ENCODE peak calls at places on chromosome 11, in ten cellular contexts. U is choroid plexus epithelial cell, T is lower lobe of right lung, M is esophagus squamous epithelium, G is heart left ventricle, F is astrocyte, B is fibroblast of lung, N is brain microvascular endothelial cell, H is pancreas, K is GM23338. A is an unnamed sample.

GRCh38 chr11:45864041-45864440 is 16.8 kb downstream of the CRY2 start:
- DNase-seq in U (no peak), T (no peak), M (no peak), G (no peak), F (no peak), B (peak; percentile 33), N (no peak), H (no peak), K (no peak), A (no peak)

GRCh38 chr11:69541501-69542313 is 60.2 kb downstream of the LINC01488 start:
- DNase-seq in U (no peak), T (peak; percentile 56), M (no peak), G (no peak), F (peak; percentile 30), B (peak; percentile 39), N (no peak), H (no peak), K (no peak), A (peak; percentile 58)

GRCh38 chr11:67627394-67627787 is 2.3 kb downstream of the NUDT8 start:
- DNase-seq in U (no peak), T (no peak), M (no peak), G (no peak), F (no peak), B (no peak), N (no peak), H (peak; percentile 62), K (no peak), A (no peak)

GRCh38 chr11:30254307-30255298 is 23.8 kb downstream of the FSHB start:
- DNase-seq in U (peak; percentile 5), T (no peak), M (no peak), G (no peak), F (peak; percentile 14), B (peak; percentile 23), N (peak; percentile 54), H (no peak), K (no peak), A (no peak)

GRCh38 chr11:17610402-17610894 is 63.4 kb downstream of the OTOG start:
- DNase-seq in U (no peak), T (no peak), M (no peak), G (no peak), F (no peak), B (no peak), N (no peak), H (peak; percentile 52), K (no peak), A (no peak)

GRCh38 chr11:95230054-95231034 is 658 bp downstream of the SESN3 start:
- DNase-seq in U (peak; percentile 30), T (no peak), M (no peak), G (peak; percentile 36), F (no peak), B (peak; percentile 15), N (peak; percentile 7), H (peak; percentile 47), K (peak; percentile 51), A (no peak)

GRCh38 chr11:56910046-56910753 is 78.5 kb upstream of the OR5AK2 start:
- DNase-seq in U (no peak), T (no peak), M (no peak), G (no peak), F (no peak), B (peak; percentile 7), N (no peak), H (no peak), K (no peak), A (no peak)

GRCh38 chr11:2404735-2405196 is 4.2 kb downstream of the TSSC4 start:
- DNase-seq in U (no peak), T (no peak), M (no peak), G (no peak), F (no peak), B (no peak), N (no peak), H (no peak), K (no peak), A (no peak)

GRCh38 chr11:45470151-45471001 is 184.2 kb upstream of the SYT13 start:
- DNase-seq in U (peak; percentile 31), T (no peak), M (no peak), G (no peak), F (no peak), B (peak; percentile 16), N (peak; percentile 1), H (no peak), K (no peak), A (no peak)

GRCh38 chr11:130897262-130898182 is 18.8 kb downstream of the SNX19 start:
- DNase-seq in U (peak; percentile 64), T (peak; percentile 65), M (no peak), G (peak; percentile 79), F (peak; percentile 99), B (peak; percentile 99), N (peak; percentile 94), H (peak; percentile 73), K (no peak), A (peak; percentile 99)

GRCh38 chr11:70912226-70912840 is 340.0 kb downstream of the SHANK2 start:
- DNase-seq in U (no peak), T (no peak), M (no peak), G (no peak), F (peak; percentile 29), B (peak; percentile 54), N (no peak), H (no peak), K (no peak), A (no peak)

GRCh38 chr11:84819128-84819527 is 808.0 kb downstream of the DLG2 start:
- DNase-seq in U (peak; percentile 23), T (no peak), M (no peak), G (no peak), F (peak; percentile 4), B (peak; percentile 29), N (peak; percentile 6), H (no peak), K (no peak), A (no peak)

GRCh38 chr11:26623076-26623666 is 51.1 kb upstream of the MUC15 start:
- DNase-seq in U (peak; percentile 22), T (no peak), M (no peak), G (no peak), F (peak; percentile 25), B (peak; percentile 43), N (peak; percentile 5), H (no peak), K (no peak), A (peak; percentile 0)

GRCh38 chr11:12212181-12212820 is 101.9 kb downstream of the MICAL2 start:
- DNase-seq in U (no peak), T (no peak), M (no peak), G (no peak), F (no peak), B (no peak), N (no peak), H (no peak), K (no peak), A (no peak)

GRCh38 chr11:78181155-78181554 is 7.3 kb downstream of the KCTD21 start:
- DNase-seq in U (peak; percentile 57), T (no peak), M (no peak), G (no peak), F (no peak), B (no peak), N (no peak), H (no peak), K (no peak), A (no peak)

GRCh38 chr11:60912851-60913550 is 957 bp upstream of the TMEM109 start:
- DNase-seq in U (peak; percentile 44), T (no peak), M (no peak), G (no peak), F (no peak), B (no peak), N (no peak), H (no peak), K (no peak), A (no peak)

GRCh38 chr11:72425053-72425980 is 9.0 kb downstream of the CLPB start:
- DNase-seq in U (no peak), T (no peak), M (no peak), G (no peak), F (no peak), B (no peak), N (no peak), H (no peak), K (no peak), A (no peak)

GRCh38 chr11:44290206-44290605 is 19.7 kb downstream of the ALX4 start:
- DNase-seq in U (no peak), T (no peak), M (no peak), G (no peak), F (no peak), B (peak; percentile 26), N (no peak), H (no peak), K (no peak), A (no peak)
- TF ChIP-seq CTCF in U (no peak), T (no peak), M (no peak), G (no peak), F (no peak), B (no peak), N (no peak), H (no peak), K (no peak), A (no peak)

DNA sequence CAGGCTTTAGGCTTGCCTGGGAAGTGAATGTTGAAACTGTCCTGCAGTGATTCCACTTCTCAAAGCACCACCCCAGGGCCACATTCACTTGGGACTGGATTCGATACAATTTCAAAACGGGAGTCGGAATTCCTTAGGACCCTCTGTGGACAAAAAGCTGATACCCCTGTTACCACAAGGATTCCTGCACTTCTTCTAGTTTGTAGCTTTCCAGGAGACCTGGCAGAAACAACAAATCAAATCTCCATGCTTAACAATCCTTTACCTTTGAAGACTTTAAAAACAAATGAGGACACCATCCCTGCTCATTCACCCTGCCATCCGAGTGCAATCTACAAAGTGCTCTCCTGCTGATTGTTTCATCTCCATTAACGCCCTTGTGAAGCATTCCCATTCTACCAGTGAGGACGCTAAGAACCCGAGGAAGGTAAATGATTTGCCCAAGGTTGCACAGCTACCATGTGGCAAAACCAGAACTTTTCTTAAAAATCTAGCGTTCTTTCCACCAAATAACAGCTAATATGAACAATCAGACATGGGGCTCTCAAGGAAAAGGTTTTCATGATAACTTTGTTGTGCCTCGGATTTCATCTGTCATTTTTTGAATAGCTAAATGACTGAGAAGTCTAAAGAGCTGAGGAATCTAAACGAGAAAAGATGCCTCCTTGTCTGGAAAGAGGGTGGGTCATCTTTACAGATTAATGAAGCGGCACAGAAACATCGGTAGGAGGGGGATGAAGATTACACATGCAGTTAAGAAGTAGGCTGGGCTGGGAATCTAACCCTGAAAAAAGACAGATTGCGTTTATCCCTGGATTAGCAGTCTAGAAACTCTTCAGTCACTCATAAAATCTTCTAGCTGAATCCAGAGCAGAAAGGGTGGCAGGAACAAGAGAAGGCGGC is 722 bp upstream of the MPZL2 start:
- DNase-seq in U (no peak), T (no peak), M (no peak), G (no peak), F (no peak), B (no peak), N (no peak), H (no peak), K (peak; percentile 22), A (no peak)
- H3K4me3 ChIP-seq in U (no peak overlapping the region), T (peak overlapping the region; percentile 54), M (peak overlapping the region; percentile 65), G (peak overlapping the region; percentile 44), F (no peak overlapping the region), B (no peak overlapping the region), N (no peak overlapping the region), H (peak overlapping the region; percentile 57), K (peak overlapping the region; percentile 46), A (no peak overlapping the region)

GRCh38 chr11:116895053-116895757 is 57.8 kb upstream of the APOA1 start:
- DNase-seq in U (peak; percentile 32), T (peak; percentile 50), M (no peak), G (peak; percentile 24), F (no peak), B (no peak), N (no peak), H (no peak), K (peak; percentile 87), A (no peak)
- TF ChIP-seq CTCF in U (peak; percentile 64), T (peak; percentile 42), M (peak; percentile 14), G (peak; percentile 46), F (no peak), B (no peak), N (peak; percentile 73), H (no peak), K (peak; percentile 96), A (peak; percentile 57)

GRCh38 chr11:92225563-92226308 is 1.1 kb downstream of the FAT3 start:
- DNase-seq in U (no peak), T (no peak), M (no peak), G (peak; percentile 14), F (peak; percentile 8), B (no peak), N (no peak), H (peak; percentile 52), K (peak; percentile 77), A (no peak)
- H3K4me3 ChIP-seq in U (peak overlapping the region; percentile 8), T (peak overlapping the region; percentile 52), M (peak overlapping the region; percentile 42), G (peak overlapping the region; percentile 39), F (peak overlapping the region; percentile 75), B (peak overlapping the region; percentile 50), N (peak overlapping the region; percentile 64), H (peak overlapping the region; percentile 32), K (peak overlapping the region; percentile 90), A (peak overlapping the region; percentile 68)

A was measured in retinal pigment epithelial cell.